ENCODE peak calls at places on chromosome 2, in seven cellular contexts. One of them, this sample, is unnamed.
A peak's percentile ranks its signal among the peaks of the same experiment; 100 is the strongest.

GRCh38 chr2:150075831-150076230 is 411.6 kb downstream of the RND3 start:
- DNase-seq in T-helper 1 cell: no peak
- DNase-seq in uterus: no peak
- DNase-seq in fibroblast of pulmonary artery: peak; percentile 18
- DNase-seq in CD4-positive, alpha-beta memory T cell: no peak
- DNase-seq in activated T-cell treated with anti-CD3 and anti-CD28 coated beads for 48 hours: no peak
- DNase-seq in choroid plexus epithelial cell: peak; percentile 46
- DNase-seq in this sample: no peak

GRCh38 chr2:242011991-242012764 is 142.6 kb downstream of the RTP5 start:
- DNase-seq in T-helper 1 cell: no peak
- DNase-seq in CD4-positive, alpha-beta memory T cell: no peak
- DNase-seq in activated T-cell treated with anti-CD3 and anti-CD28 coated beads for 48 hours: no peak
- DNase-seq in choroid plexus epithelial cell: no peak
- DNase-seq in fibroblast of pulmonary artery: no peak
- DNase-seq in uterus: peak; percentile 9
- DNase-seq in this sample: peak; percentile 50

GRCh38 chr2:171509945-171510731 is 12.1 kb upstream of the CYBRD1 start:
- DNase-seq in uterus: no peak
- DNase-seq in choroid plexus epithelial cell: no peak
- DNase-seq in T-helper 1 cell: no peak
- DNase-seq in CD4-positive, alpha-beta memory T cell: no peak
- DNase-seq in activated T-cell treated with anti-CD3 and anti-CD28 coated beads for 48 hours: no peak
- DNase-seq in fibroblast of pulmonary artery: no peak
- DNase-seq in this sample: no peak

GRCh38 chr2:65064728-65065552 is 8.7 kb downstream of the CEP68 start:
- DNase-seq in activated T-cell treated with anti-CD3 and anti-CD28 coated beads for 48 hours: no peak
- DNase-seq in uterus: peak; percentile 45
- DNase-seq in choroid plexus epithelial cell: peak; percentile 88
- DNase-seq in T-helper 1 cell: no peak
- DNase-seq in fibroblast of pulmonary artery: peak; percentile 94
- DNase-seq in CD4-positive, alpha-beta memory T cell: peak; percentile 63
- DNase-seq in this sample: peak; percentile 88

GRCh38 chr2:25293958-25294513 is 47.7 kb downstream of the DNMT3A start:
- DNase-seq in activated T-cell treated with anti-CD3 and anti-CD28 coated beads for 48 hours: no peak
- DNase-seq in fibroblast of pulmonary artery: no peak
- DNase-seq in CD4-positive, alpha-beta memory T cell: no peak
- DNase-seq in choroid plexus epithelial cell: no peak
- DNase-seq in T-helper 1 cell: no peak
- DNase-seq in uterus: no peak
- DNase-seq in this sample: no peak

GRCh38 chr2:233082934-233083755 is 23.0 kb downstream of the INPP5D start:
- DNase-seq in T-helper 1 cell: no peak
- DNase-seq in fibroblast of pulmonary artery: no peak
- DNase-seq in uterus: no peak
- DNase-seq in CD4-positive, alpha-beta memory T cell: no peak
- DNase-seq in choroid plexus epithelial cell: no peak
- DNase-seq in activated T-cell treated with anti-CD3 and anti-CD28 coated beads for 48 hours: no peak
- DNase-seq in this sample: no peak

GRCh38 chr2:152155209-152155608 is 20.4 kb downstream of the STAM2 start:
- DNase-seq in uterus: no peak
- DNase-seq in activated T-cell treated with anti-CD3 and anti-CD28 coated beads for 48 hours: no peak
- DNase-seq in fibroblast of pulmonary artery: no peak
- DNase-seq in T-helper 1 cell: no peak
- DNase-seq in choroid plexus epithelial cell: peak; percentile 48
- DNase-seq in CD4-positive, alpha-beta memory T cell: no peak
- DNase-seq in this sample: no peak

GRCh38 chr2:88751770-88752169 is 60.3 kb downstream of the RPIA start:
- DNase-seq in T-helper 1 cell: no peak
- DNase-seq in choroid plexus epithelial cell: no peak
- DNase-seq in CD4-positive, alpha-beta memory T cell: peak; percentile 19
- DNase-seq in uterus: no peak
- DNase-seq in fibroblast of pulmonary artery: no peak
- DNase-seq in activated T-cell treated with anti-CD3 and anti-CD28 coated beads for 48 hours: no peak
- DNase-seq in this sample: no peak

GRCh38 chr2:9032555-9032954 is 29.1 kb upstream of the MBOAT2 start:
- DNase-seq in fibroblast of pulmonary artery: no peak
- DNase-seq in activated T-cell treated with anti-CD3 and anti-CD28 coated beads for 48 hours: no peak
- DNase-seq in choroid plexus epithelial cell: no peak
- DNase-seq in T-helper 1 cell: no peak
- DNase-seq in CD4-positive, alpha-beta memory T cell: no peak
- DNase-seq in uterus: no peak
- DNase-seq in this sample: no peak

GRCh38 chr2:55351672-55352071 is 68.0 kb downstream of the CCDC88A start:
- DNase-seq in fibroblast of pulmonary artery: no peak
- DNase-seq in activated T-cell treated with anti-CD3 and anti-CD28 coated beads for 48 hours: no peak
- DNase-seq in choroid plexus epithelial cell: no peak
- DNase-seq in T-helper 1 cell: no peak
- DNase-seq in uterus: no peak
- DNase-seq in CD4-positive, alpha-beta memory T cell: no peak
- DNase-seq in this sample: no peak

GRCh38 chr2:17148298-17149228 is 369.7 kb downstream of the RAD51AP2 start:
- DNase-seq in T-helper 1 cell: no peak
- DNase-seq in uterus: no peak
- DNase-seq in choroid plexus epithelial cell: peak; percentile 55
- DNase-seq in fibroblast of pulmonary artery: peak; percentile 6
- DNase-seq in activated T-cell treated with anti-CD3 and anti-CD28 coated beads for 48 hours: no peak
- DNase-seq in CD4-positive, alpha-beta memory T cell: no peak
- DNase-seq in this sample: no peak

GRCh38 chr2:38106420-38107182 is 30.6 kb upstream of the CYP1B1 start:
- DNase-seq in uterus: no peak
- DNase-seq in activated T-cell treated with anti-CD3 and anti-CD28 coated beads for 48 hours: no peak
- DNase-seq in T-helper 1 cell: no peak
- DNase-seq in fibroblast of pulmonary artery: peak; percentile 73
- DNase-seq in CD4-positive, alpha-beta memory T cell: no peak
- DNase-seq in choroid plexus epithelial cell: peak; percentile 86
- DNase-seq in this sample: no peak